ENCODE peak calls at places on chromosomes 2 and 18, in four cellular contexts. N is CD8-positive, alpha-beta T cell; J is left ventricle myocardium inferior; H is endothelial cell. Z is an unnamed sample.

GRCh38 chr18:6712401-6712800 is 17.1 kb upstream of the ARHGAP28 start:
- DNase-seq in N (no peak), J (no peak), H (no peak), Z (no peak)

GRCh38 chr2:225171350-225171749 is 129.1 kb upstream of the DOCK10 start:
- DNase-seq in N (no peak), J (no peak), H (no peak), Z (no peak)

GRCh38 chr2:192016265-192016664 is 169.4 kb upstream of the CAVIN2 start:
- DNase-seq in N (no peak), J (no peak), H (no peak), Z (peak)

GRCh38 chr18:49731860-49732311 is 81.4 kb downstream of the ACAA2 start:
- DNase-seq in N (no peak), J (no peak), H (no peak), Z (no peak)

GRCh38 chr2:191245869-191246531 is 796 bp downstream of the MYO1B start:
- DNase-seq in N (no peak), J (peak), H (peak), Z (peak)

GRCh38 chr2:209426432-209426831 is 2.6 kb downstream of the MAP2 start:
- DNase-seq in N (no peak), J (no peak), H (no peak), Z (peak)

GRCh38 chr2:44793322-44793870 is 148.1 kb upstream of the SIX3 start:
- DNase-seq in N (no peak), J (no peak), H (peak), Z (peak)

GRCh38 chr18:22422909-22423548 is 5.3 kb upstream of the CTAGE1 start:
- DNase-seq in N (no peak), J (no peak), H (no peak), Z (peak)

GRCh38 chr2:236240228-236240990 is 23.8 kb downstream of the ASB18 start:
- DNase-seq in N (no peak), J (peak), H (no peak), Z (no peak)

GRCh38 chr2:121599963-121600651 is 49.2 kb downstream of the CLASP1 start:
- DNase-seq in N (no peak), J (no peak), H (no peak), Z (peak)

GRCh38 chr2:29329899-29330298 is 214.7 kb downstream of the CLIP4 start:
- DNase-seq in N (no peak), J (no peak), H (no peak), Z (no peak)
- TF ChIP-seq CTCF in N (no peak), J (no peak), H (peak), Z (no peak)

DNA sequence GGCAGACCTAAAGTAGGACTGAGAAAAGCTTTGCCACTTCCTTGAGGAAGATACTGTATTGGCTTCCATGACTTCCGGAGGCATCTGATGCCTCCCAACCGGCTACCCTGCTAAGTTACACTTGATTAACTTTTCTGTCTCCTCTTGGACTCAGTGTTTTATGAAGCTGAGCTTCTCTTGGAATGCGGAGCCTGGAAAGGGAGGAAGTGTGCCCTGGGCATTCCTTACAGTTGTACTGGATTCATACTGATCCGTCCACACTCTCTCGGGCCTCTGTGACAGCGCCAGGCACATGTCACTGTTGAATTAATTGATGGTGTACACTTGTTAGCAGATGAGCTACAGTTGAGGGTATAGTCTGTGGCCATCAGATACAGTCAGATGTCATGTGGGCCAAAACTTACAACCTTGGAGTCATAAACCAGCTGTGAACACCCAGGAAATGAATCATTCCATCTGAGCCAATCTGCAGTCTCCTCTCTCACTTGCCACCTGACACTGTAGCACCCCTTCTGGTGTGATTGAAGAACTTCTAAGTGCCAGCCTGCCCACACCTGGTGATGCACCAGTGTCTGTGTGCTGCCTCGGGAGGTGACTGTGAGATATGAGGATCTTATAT is 122.5 kb downstream of the FHOD3 start:
- DNase-seq in N (no peak), J (no peak), H (no peak), Z (no peak)
- TF ChIP-seq CTCF in N (no peak), J (no peak), H (no peak), Z (no peak)

DNA sequence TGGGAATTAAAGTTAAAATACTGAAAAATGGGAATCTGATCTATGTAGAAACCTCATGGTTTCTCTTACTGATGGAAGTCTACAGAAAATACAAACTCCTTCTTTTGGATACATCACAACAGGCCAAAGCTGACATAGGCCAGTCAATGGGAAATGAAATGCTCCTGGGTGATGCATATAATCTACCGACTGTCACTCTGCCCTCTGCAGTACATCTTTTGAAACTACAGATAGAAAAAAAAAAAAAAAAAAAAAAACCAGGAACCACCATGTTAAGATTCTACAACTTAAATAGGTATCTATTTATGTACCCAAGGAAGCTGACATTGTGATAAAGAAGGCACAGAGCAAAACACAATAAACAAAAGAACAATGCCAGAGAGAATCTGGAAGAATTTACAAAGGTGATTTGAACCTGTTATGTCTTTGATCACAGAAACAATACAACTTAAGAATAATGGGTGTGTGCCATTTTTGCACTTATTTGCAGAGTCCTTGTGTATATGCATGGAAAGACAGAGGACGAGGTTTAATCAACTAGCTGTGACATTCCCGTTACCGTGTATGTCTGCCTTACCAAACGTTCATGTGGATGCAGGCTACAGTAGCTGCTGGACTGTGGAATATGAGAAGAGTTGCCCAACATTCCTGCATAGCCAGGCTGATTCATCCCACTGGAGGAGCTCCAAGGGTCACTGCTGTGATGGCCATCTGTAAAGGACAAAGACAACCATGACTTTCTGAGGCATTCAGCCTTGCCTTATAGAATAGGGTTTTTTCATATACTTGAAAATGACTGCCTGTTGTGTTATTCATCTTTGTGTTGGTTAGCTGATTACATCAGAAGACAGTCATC is 312.7 kb downstream of the TCF4 start:
- DNase-seq in N (no peak), J (peak), H (no peak), Z (peak)
- TF ChIP-seq CTCF in N (no peak), J (peak), H (peak), Z (peak)

GRCh38 chr18:7921938-7922587 is 354.9 kb downstream of the PTPRM start:
- DNase-seq in N (no peak), J (no peak), H (no peak), Z (peak)

GRCh38 chr18:7927119-7927518 is 360.0 kb downstream of the PTPRM start:
- DNase-seq in N (no peak), J (no peak), H (no peak), Z (no peak)

GRCh38 chr18:7924616-7925015 is 357.5 kb downstream of the PTPRM start:
- DNase-seq in N (no peak), J (no peak), H (no peak), Z (no peak)

GRCh38 chr18:7923105-7923504 is 356.0 kb downstream of the PTPRM start:
- DNase-seq in N (no peak), J (no peak), H (no peak), Z (no peak)

DNA sequence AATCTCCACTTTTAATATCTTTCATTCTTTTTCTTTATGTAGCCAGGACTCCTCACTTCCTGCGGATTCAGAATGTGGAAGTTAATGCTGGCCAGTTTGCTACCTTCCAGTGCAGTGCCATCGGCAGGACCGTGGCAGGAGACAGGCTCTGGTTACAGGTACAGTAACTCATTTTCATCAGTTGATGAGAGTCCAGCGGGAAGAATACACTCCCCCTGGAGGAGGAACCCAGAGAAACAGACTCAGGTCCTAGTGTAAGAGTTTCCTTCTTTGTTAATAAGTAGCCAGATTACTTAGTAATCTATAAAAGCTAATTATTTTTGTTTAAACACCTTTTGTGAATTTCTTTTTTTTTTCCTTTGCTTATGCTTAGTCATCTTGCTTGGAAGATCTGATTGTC is 359.4 kb downstream of the PTPRM start:
- DNase-seq in N (no peak), J (no peak), H (peak), Z (no peak)
- TF ChIP-seq CTCF in N (no peak), J (peak), H (peak), Z (no peak)

GRCh38 chr2:111638274-111638877 is 245.6 kb downstream of the ANAPC1 start:
- DNase-seq in N (no peak), J (no peak), H (no peak), Z (no peak)
- TF ChIP-seq CTCF in N (no peak), J (no peak), H (no peak), Z (no peak)

GRCh38 chr2:63851912-63852311 is 10.2 kb downstream of the UGP2 start:
- DNase-seq in N (no peak), J (no peak), H (no peak), Z (no peak)

GRCh38 chr2:63853527-63854310 is 12.0 kb downstream of the UGP2 start:
- DNase-seq in N (no peak), J (no peak), H (no peak), Z (peak)

GRCh38 chr2:63850204-63850571 is 8.5 kb downstream of the UGP2 start:
- DNase-seq in N (no peak), J (no peak), H (no peak), Z (no peak)

GRCh38 chr2:63849381-63850203 is 7.9 kb downstream of the UGP2 start:
- DNase-seq in N (no peak), J (no peak), H (no peak), Z (peak)

GRCh38 chr2:63850650-63851049 is 9.0 kb downstream of the UGP2 start:
- DNase-seq in N (no peak), J (no peak), H (no peak), Z (no peak)
- TF ChIP-seq CTCF in N (no peak), J (no peak), H (no peak), Z (no peak)

DNA sequence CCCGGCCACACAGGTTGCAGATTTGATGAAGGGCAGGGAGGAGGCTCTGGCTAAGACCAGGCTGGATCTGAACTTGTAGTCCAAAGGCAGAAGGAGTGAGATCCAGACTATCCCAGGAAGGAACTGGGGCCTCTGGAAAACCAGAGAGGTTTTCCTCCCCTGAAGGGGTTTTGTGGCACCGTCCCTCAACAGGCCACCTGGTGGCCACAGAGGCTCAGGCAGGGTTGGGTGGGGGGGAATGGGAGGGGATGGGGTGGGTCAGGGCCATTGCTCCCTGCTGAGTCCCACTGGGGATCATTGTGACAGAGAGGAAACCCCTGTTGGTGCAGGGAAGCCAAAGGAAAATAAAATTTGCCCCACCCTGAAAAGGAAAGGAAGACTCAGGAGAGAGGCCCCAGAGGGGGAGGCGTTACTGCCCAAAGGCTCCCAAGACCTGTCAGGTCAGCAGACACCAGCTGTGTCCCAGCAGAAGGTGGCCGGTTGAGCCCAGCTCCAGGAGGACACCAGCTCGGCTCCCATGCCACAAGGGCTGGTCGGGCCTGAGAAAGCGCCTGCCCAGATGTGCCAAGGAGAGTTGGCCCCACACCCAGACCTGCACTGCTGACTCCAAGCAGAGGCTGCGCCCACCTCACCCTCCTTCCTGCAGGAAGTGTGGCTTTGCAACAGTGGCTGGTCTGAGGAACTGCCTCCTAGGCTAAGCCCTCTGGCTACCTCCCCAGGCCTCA is 37.3 kb upstream of the PTMA start:
- DNase-seq in N (no peak), J (no peak), H (no peak), Z (no peak)
- TF ChIP-seq CTCF in N (peak), J (peak), H (peak), Z (no peak)

DNA sequence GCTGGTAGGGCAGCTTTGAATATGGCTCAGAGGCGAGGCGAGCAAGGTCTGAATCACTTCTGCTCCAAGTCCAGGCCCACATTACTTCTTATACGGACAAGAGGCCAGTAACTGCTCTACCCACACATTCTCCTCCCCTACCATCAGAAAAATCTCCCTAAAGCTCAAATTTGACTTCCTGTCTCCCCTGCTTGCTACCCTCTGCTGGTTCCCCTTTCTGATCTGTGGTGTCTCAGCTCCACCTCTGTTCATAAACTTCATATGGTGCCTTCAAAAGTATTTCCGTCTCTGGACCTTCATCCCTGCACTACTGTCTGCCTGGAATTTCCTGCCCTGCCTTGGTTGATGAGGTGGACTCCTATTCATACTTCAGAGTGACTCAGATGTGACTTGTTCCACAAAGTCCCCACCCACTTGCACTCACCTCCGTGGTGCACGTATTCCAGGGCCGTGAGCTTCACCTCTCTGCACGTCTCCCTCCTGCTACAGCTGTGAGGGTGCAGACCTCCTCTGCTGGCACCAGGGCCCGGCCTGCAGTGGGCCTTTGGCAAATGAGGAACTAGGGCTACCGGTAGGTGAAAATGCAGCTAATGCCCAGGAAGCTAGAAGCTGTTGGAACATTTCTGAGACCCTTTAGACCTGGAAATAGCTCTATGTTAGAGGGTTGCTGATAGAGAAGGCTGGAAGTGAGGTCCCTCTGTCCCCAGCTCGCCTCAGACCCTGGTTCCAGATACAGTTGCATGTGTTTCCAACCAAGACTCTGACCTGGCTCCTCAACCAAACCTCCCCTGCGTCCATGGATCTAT is 24.6 kb upstream of the KCMF1 start:
- DNase-seq in N (peak), J (no peak), H (no peak), Z (no peak)
- TF ChIP-seq CTCF in N (no peak), J (no peak), H (no peak), Z (no peak)

DNA sequence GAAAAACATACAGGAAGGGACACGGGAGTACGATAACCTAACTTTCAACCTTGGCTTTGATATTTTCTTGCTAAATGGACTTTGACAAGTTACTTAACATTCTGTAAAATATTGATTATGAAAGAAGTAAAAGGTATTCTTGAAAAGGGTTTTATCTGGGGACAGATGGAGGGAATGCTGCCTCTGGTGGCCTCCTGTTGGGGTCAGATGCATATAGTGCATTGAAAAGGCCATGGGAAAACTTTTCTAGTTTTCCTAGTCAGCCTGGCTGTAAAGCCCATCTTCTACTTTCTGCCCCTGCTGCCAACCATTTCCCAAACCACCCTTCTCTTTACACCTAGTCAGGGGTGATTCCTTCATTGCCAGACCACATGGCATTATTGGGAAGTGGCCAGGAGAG is 22.2 kb upstream of the MSTN start:
- DNase-seq in N (no peak), J (no peak), H (no peak), Z (no peak)
- TF ChIP-seq CTCF in N (no peak), J (no peak), H (no peak), Z (no peak)

Z was measured in fibroblast of lung.